ENCODE peak calls at places on chromosomes 3 and 15, in four cellular contexts. L, F, R and P are unnamed samples.

GRCh38 chr3:142007710-142008399 is 131.4 kb downstream of the ATP1B3 start:
- DNase-seq in L (no peak), F (peak; percentile 62), R (no peak), P (no peak)

GRCh38 chr3:29373016-29373690 is 92.3 kb downstream of the RBMS3 start:
- DNase-seq in L (no peak), F (no peak), R (no peak), P (no peak)

GRCh38 chr3:4994823-4995499 is 15.7 kb downstream of the BHLHE40 start:
- DNase-seq in L (no peak), F (peak; percentile 94), R (peak; percentile 52), P (no peak)

GRCh38 chr3:17407576-17407975 is 334.9 kb downstream of the TBC1D5 start:
- DNase-seq in L (no peak), F (no peak), R (no peak), P (no peak)

GRCh38 chr15:63250312-63250965 is 27.0 kb upstream of the APH1B start:
- DNase-seq in L (no peak), F (no peak), R (no peak), P (no peak)

GRCh38 chr3:190281308-190282051 is 40.8 kb downstream of the CLDN1 start:
- DNase-seq in L (no peak), F (no peak), R (peak; percentile 76), P (no peak)

GRCh38 chr3:141486735-141487418 is at the start of gene RASA2:
- DNase-seq in L (no peak), F (peak; percentile 79), R (peak; percentile 26), P (peak; percentile 89)

GRCh38 chr3:94061297-94061696 is 1.4 kb downstream of the DHFR2 start:
- DNase-seq in L (no peak), F (no peak), R (no peak), P (no peak)

GRCh38 chr3:184314700-184315505 is 497 bp downstream of the EIF4G1 start:
- DNase-seq in L (no peak), F (peak; percentile 70), R (peak; percentile 48), P (peak; percentile 27)

GRCh38 chr15:84903751-84904150 is 19.3 kb downstream of the SLC28A1 start:
- DNase-seq in L (no peak), F (no peak), R (no peak), P (no peak)

GRCh38 chr3:24628523-24629258 is 134.0 kb upstream of the THRB start:
- DNase-seq in L (no peak), F (no peak), R (no peak), P (no peak)

GRCh38 chr15:73575636-73576247 is 57.4 kb downstream of the NPTN start:
- DNase-seq in L (no peak), F (no peak), R (no peak), P (no peak)

GRCh38 chr3:8470801-8471200 is 30.8 kb upstream of the LMCD1 start:
- DNase-seq in L (no peak), F (no peak), R (no peak), P (no peak)

DNA sequence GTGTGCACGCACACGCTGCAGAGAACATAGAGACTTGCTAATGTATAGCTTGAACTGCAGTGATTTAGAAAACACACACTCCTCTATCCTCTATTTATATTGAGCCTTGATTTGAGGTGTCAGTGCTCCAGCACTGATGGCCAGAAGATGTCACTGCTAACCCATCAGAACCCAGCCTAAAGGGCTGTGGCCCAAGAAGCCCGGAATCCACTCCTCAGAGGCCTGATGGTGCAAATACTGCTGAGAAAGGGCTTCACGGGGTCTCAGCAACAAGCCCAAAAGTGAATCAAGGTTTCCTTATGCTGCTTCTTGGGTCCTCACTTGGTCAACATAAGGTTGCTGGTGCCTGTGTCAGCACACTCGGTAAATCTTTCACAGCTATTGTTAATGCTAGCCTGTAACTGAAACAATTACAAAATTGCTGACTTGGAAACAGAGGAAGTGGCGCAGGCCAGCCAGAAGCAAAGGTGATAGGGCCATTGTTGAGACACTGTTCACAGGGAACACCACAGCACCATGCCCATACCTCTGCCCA is 60.3 kb downstream of the HEG1 start:
- DNase-seq in L (peak; percentile 20), F (peak; percentile 47), R (peak; percentile 49), P (peak; percentile 46)
- TF ChIP-seq FOXM1 in L (no peak), F (no peak), R (no peak), P (no peak)

DNA sequence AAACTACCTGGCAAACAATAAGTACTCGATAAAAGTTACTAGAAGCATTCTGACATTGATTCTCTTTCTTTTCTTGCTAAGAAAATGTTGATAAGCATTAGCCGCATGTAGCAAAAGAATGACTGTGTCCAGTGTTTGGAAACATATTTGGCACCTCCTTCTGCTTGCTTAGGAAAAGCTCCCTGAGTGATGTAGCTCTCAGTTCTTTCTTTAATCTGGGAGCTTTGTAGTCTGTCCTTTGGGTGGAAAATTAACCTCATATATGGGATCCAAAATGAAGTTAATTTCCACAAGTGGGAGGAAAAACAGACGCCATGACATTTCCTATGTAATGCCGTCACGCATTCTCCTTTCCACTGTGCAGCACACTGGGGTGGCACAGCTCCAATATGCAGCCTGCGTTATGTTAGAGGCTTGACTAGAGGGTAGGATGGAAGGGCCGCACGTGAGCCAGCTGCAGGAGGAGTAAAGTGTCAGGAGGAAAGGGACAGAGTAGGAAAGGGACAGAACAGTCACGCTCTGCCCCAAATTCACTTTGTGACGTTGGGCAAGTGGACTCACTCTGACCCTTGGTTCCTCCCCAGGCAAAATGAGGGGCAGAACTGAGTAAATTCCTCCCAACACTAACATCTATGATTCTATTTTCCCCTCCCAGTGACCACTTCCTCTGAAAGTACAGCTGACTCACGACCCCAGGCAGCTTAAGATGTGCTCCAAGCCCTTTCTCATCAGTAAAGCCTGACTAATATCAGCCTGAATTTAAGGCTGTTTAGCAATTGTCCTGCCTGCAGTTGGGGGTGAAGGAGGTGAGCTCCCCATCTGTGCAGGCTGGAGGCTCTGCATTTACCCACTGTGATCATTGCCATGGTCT is 176.4 kb upstream of the PFN2 start:
- DNase-seq in L (no peak), F (no peak), R (no peak), P (no peak)
- TF ChIP-seq FOXK2 in L (no peak), F (no peak), R (no peak), P (no peak)

GRCh38 chr15:65580287-65580686 is 30.6 kb downstream of the INTS14 start:
- DNase-seq in L (no peak), F (no peak), R (peak; percentile 21), P (no peak)
- TF ChIP-seq FOXM1 in L (no peak), F (no peak), R (no peak), P (no peak)

GRCh38 chr3:195756935-195757302 is 36.1 kb downstream of the MUC20 start:
- DNase-seq in L (no peak), F (no peak), R (no peak), P (no peak)
- TF ChIP-seq FOXK2 in L (no peak), F (no peak), R (no peak), P (no peak)

DNA sequence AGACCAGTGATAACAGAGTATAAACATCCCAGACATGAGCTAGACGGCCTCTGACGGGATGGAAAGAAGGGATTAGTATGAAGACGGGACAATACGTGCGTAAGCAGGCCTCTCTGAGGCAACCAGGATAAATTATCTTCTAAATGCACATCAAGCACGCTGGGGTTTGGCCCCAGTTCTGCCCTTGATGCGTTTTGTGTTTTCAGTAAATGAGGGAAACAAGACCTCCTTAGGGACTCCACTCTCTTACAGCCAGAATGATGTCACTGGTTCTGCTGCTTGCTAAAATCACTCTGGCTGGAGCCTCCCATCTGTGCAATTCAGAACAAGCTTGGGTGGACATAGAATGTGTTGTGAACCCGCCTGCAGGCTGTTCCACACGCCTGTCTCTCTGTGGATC is 156.0 kb upstream of the MCTP2 start:
- DNase-seq in L (no peak), F (no peak), R (no peak), P (no peak)
- TF ChIP-seq FOXM1 in L (no peak), F (no peak), R (no peak), P (no peak)

GRCh38 chr3:12870942-12871341 is 29.6 kb upstream of the RPL32 start:
- DNase-seq in L (no peak), F (no peak), R (no peak), P (no peak)

GRCh38 chr3:12866836-12867235 is 25.5 kb upstream of the RPL32 start:
- DNase-seq in L (no peak), F (no peak), R (no peak), P (no peak)

GRCh38 chr3:12868039-12869024 is 27.0 kb upstream of the RPL32 start:
- DNase-seq in L (no peak), F (peak; percentile 97), R (peak; percentile 77), P (peak; percentile 85)

GRCh38 chr3:12871404-12871983 is 30.1 kb upstream of the RPL32 start:
- DNase-seq in L (no peak), F (no peak), R (no peak), P (no peak)

DNA sequence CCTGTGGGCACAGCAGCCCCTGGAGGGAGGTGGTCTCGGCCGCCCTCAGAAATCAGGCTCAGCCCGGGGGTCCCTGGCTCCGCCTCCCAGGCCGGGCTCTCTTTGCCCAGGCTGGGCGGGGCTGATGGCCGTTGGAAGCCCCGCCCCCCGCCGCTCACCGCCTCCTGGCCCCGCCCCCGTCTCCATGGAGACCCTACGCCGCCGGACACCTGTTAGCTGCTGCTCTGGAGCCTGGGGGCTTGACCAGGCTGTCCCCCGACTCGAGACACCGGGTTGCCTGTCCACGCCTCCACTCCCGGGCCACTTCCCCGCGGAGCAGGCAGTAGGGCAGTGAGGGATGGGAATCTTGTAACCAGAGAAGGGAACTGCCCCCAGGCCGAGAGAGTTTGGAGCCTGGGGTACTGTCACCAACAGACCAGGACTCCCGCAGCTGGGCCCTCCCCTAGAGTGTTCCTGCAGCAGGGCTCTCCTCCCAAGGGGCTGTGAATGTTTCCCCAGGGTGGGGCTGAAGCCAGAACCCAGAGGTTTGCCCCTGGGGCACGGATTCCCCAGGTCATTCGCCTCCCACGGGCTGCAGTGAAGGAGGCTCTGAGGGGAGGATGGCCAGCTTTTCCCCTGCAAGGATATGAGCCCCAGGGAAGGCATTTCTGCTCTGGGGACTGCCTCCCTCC is 27.8 kb upstream of the RPL32 start:
- DNase-seq in L (no peak), F (peak; percentile 76), R (no peak), P (peak; percentile 66)
- TF ChIP-seq FOXK2 in L (no peak), F (no peak), R (no peak), P (no peak)